ENCODE peak calls at places on chromosome 9, in nine cellular contexts. M is brain microvascular endothelial cell, H is HCT116, D is ovary, I is IMR-90, Z is foreskin keratinocyte, R is cardiac muscle cell, Q is testis, N is fibroblast of lung. U is an unnamed sample.

GRCh38 chr9:124390812-124391658 is 24.2 kb downstream of the PSMB7 start:
- DNase-seq in M (no peak), I (peak; percentile 67), N (peak; percentile 38), Q (no peak), H (no peak), D (no peak), Z (no peak), R (no peak), U (no peak)

GRCh38 chr9:13367784-13368183 is 88.3 kb upstream of the MPDZ start:
- DNase-seq in D (no peak), I (no peak), Q (no peak), H (no peak), N (no peak), R (no peak), M (no peak), Z (no peak), U (no peak)

GRCh38 chr9:112601646-112602045 is 115.0 kb downstream of the KIAA1958 start:
- DNase-seq in R (no peak), H (no peak), D (no peak), Q (no peak), I (peak; percentile 63), M (no peak), Z (no peak), N (peak; percentile 69), U (no peak)

GRCh38 chr9:35635730-35636129 is 15.0 kb downstream of the SIT1 start:
- DNase-seq in Q (no peak), Z (no peak), M (no peak), D (no peak), I (no peak), N (no peak), R (no peak), H (no peak), U (no peak)

GRCh38 chr9:437066-438015 is 222.7 kb downstream of the DOCK8 start:
- DNase-seq in R (no peak), N (peak; percentile 93), M (peak; percentile 40), D (no peak), Q (no peak), H (no peak), I (peak; percentile 77), Z (peak; percentile 71), U (no peak)

GRCh38 chr9:3740690-3741419 is 215.1 kb upstream of the RFX3 start:
- DNase-seq in I (peak; percentile 10), D (no peak), Z (peak; percentile 81), N (peak; percentile 67), R (no peak), H (no peak), M (no peak), Q (no peak), U (no peak)

GRCh38 chr9:87766697-87767096 is 40.8 kb downstream of the CTSL start:
- DNase-seq in Z (peak; percentile 97), R (no peak), Q (no peak), I (no peak), N (no peak), H (peak; percentile 47), M (no peak), D (no peak), U (no peak)

GRCh38 chr9:127637322-127637847 is 25.3 kb downstream of the STXBP1 start:
- DNase-seq in Q (no peak), I (peak; percentile 87), H (no peak), M (peak; percentile 46), N (peak; percentile 67), R (no peak), Z (peak; percentile 71), D (peak; percentile 60), U (no peak)

GRCh38 chr9:133470988-133471387 is 7.9 kb downstream of the SLC2A6 start:
- DNase-seq in Q (no peak), H (no peak), Z (no peak), R (no peak), I (no peak), D (no peak), N (no peak), M (no peak), U (no peak)

GRCh38 chr9:95073042-95073607 is 244.4 kb downstream of the FANCC start:
- DNase-seq in H (no peak), R (peak; percentile 25), Q (peak; percentile 29), I (no peak), Z (no peak), D (no peak), M (no peak), N (no peak), U (peak; percentile 40)

GRCh38 chr9:113164536-113165300 is 13.9 kb downstream of the SLC31A2 start:
- DNase-seq in D (no peak), Z (no peak), M (peak; percentile 54), I (peak; percentile 58), H (no peak), N (peak; percentile 62), R (no peak), Q (peak; percentile 68), U (no peak)

GRCh38 chr9:26551451-26551850 is 341.2 kb downstream of the CAAP1 start:
- DNase-seq in H (no peak), N (no peak), I (no peak), Q (no peak), R (no peak), D (no peak), M (no peak), Z (no peak), U (no peak)

GRCh38 chr9:32401471-32401870 is 17.0 kb downstream of the ACO1 start:
- DNase-seq in D (no peak), H (no peak), M (no peak), I (no peak), R (no peak), Z (no peak), N (no peak), Q (no peak), U (no peak)

GRCh38 chr9:32394381-32395049 is 10.1 kb downstream of the ACO1 start:
- DNase-seq in H (no peak), M (no peak), N (peak; percentile 12), D (no peak), Q (no peak), R (no peak), I (peak; percentile 23), Z (peak; percentile 47), U (no peak)

GRCh38 chr9:32399110-32399815 is 14.8 kb downstream of the ACO1 start:
- DNase-seq in I (no peak), R (no peak), H (no peak), D (no peak), M (no peak), Z (no peak), Q (no peak), N (no peak), U (no peak)

GRCh38 chr9:32398207-32398606 is 13.8 kb downstream of the ACO1 start:
- DNase-seq in H (no peak), D (no peak), I (peak; percentile 81), Q (no peak), R (no peak), M (peak; percentile 59), Z (no peak), N (peak; percentile 65), U (no peak)

DNA sequence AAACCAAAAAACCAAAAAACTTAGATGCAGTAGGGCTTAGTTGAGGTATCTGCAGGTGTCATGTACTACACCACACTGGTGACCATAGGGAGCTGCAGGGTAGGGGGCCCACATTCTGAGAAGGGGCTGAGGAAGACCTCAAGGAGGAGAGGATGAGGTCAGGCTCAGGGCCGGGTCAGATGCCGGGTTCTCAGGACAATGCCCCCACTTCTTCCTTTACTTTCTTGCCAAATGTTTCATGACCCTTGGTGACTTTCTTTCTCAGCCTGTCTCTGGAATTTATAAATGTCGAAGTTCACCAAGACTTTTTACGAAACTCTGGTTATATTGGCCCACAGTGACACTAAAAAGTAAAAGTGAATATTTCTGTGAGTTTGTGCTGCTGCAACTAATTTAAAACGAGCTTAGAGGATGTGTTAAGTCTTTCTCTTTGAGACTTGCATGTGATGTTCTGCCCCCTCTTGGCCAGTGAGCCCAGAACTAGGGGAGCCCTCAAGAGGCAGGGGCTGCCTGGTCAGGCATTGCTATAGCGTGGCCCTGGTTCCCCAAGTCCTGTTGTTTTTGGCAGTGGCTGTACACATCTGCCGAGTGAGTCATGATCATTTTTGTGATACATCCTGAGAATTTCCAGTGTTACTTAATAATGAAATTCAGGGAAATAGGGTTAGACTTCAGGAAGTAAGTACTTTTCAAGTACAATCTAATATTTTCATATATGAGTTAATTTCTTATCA is 11.2 kb downstream of the ACO1 start:
- DNase-seq in N (peak; percentile 94), M (peak; percentile 93), H (no peak), Z (peak; percentile 73), Q (peak; percentile 38), D (no peak), I (peak; percentile 98), R (no peak), U (no peak)
- TF ChIP-seq CTCF in N (peak; percentile 53), M (peak; percentile 72), H (no peak), Z (peak; percentile 38), Q (no peak), D (no peak), I (peak; percentile 47), R (peak; percentile 54), U (no peak)

GRCh38 chr9:128901379-128901778 is 19.4 kb upstream of the PHYHD1 start:
- DNase-seq in M (no peak), D (no peak), Q (no peak), Z (no peak), N (no peak), R (no peak), I (no peak), H (no peak), U (no peak)
- H3K27ac ChIP-seq in M (no peak overlapping the region), D (no peak overlapping the region), Q (no peak overlapping the region), Z (peak overlapping the region; percentile 68), N (no peak overlapping the region), R (no peak overlapping the region), I (no peak overlapping the region), H (no peak overlapping the region), U (no peak overlapping the region)

GRCh38 chr9:126145887-126146253 is 180.8 kb upstream of the MVB12B start:
- DNase-seq in I (no peak), R (no peak), N (no peak), M (no peak), H (no peak), Z (no peak), D (no peak), Q (no peak), U (no peak)

GRCh38 chr9:126147620-126148522 is 178.8 kb upstream of the MVB12B start:
- DNase-seq in M (no peak), R (no peak), D (no peak), H (no peak), Z (no peak), Q (no peak), I (no peak), N (no peak), U (no peak)

GRCh38 chr9:126144617-126145456 is 181.8 kb upstream of the MVB12B start:
- DNase-seq in N (no peak), M (no peak), D (no peak), Z (no peak), R (peak; percentile 23), I (no peak), Q (peak; percentile 13), H (no peak), U (no peak)

GRCh38 chr9:126147186-126147585 is 179.4 kb upstream of the MVB12B start:
- DNase-seq in H (no peak), I (no peak), D (no peak), Q (no peak), N (no peak), M (no peak), Z (no peak), R (no peak), U (no peak)

GRCh38 chr9:126146254-126147145 is 180.1 kb upstream of the MVB12B start:
- DNase-seq in R (peak; percentile 69), I (no peak), Z (peak; percentile 9), Q (peak; percentile 13), M (no peak), N (no peak), H (no peak), D (no peak), U (peak; percentile 78)
- TF ChIP-seq CTCF in R (peak; percentile 37), I (peak; percentile 21), Z (peak; percentile 55), Q (no peak), M (peak; percentile 69), N (peak; percentile 21), H (peak; percentile 76), D (no peak), U (peak; percentile 75)

GRCh38 chr9:37328561-37329227 is 93.8 kb upstream of the GRHPR start:
- DNase-seq in D (no peak), N (no peak), H (no peak), M (no peak), R (no peak), Q (no peak), I (no peak), Z (no peak), U (no peak)
- H3K27ac ChIP-seq in D (no peak overlapping the region), N (no peak overlapping the region), H (no peak overlapping the region), M (no peak overlapping the region), R (no peak overlapping the region), Q (no peak overlapping the region), I (no peak overlapping the region), Z (no peak overlapping the region), U (no peak overlapping the region)